ENCODE peak calls at places on chromosomes 16 and 17, in eight cellular contexts. I is CD8-positive, alpha-beta memory T cell; R is sigmoid colon; L is aorta; Q is upper lobe of left lung; E is cardiac muscle cell; Z is endodermal cell; W is fibroblast of lung. G is an unnamed sample. For H3K4me1, the result is how much of the 10 kb centered on the place peaks cover.

GRCh38 chr17:44414394-44415155 is 25.1 kb upstream of the ITGA2B start:
- DNase-seq in Z (no peak), E (no peak), I (no peak), W (no peak), Q (no peak), R (no peak), L (no peak), G (no peak)

GRCh38 chr17:67829331-67829730 is 4.0 kb downstream of the BPTF start:
- DNase-seq in E (no peak), Q (no peak), I (peak), L (no peak), Z (no peak), R (no peak), W (no peak), G (no peak)

GRCh38 chr17:47317119-47317518 is 6.6 kb upstream of the EFCAB13 start:
- DNase-seq in W (peak), Q (no peak), L (no peak), Z (peak), R (no peak), I (no peak), E (no peak), G (no peak)

GRCh38 chr17:59826741-59827453 is 65.8 kb downstream of the TUBD1 start:
- DNase-seq in I (no peak), Z (no peak), W (no peak), E (no peak), R (no peak), L (no peak), Q (no peak), G (no peak)

GRCh38 chr17:69723316-69723715 is 308.8 kb downstream of the MAP2K6 start:
- DNase-seq in E (no peak), Z (no peak), W (no peak), Q (no peak), I (no peak), R (no peak), L (no peak), G (no peak)

GRCh38 chr16:66366433-66367299 is at the start of gene CDH5:
- DNase-seq in R (peak), Z (peak), L (peak), I (no peak), Q (peak), E (no peak), W (no peak), G (no peak)

GRCh38 chr17:50935201-50936124 is 69.3 kb upstream of the TOB1 start:
- DNase-seq in R (peak), Q (peak), W (no peak), E (no peak), Z (no peak), L (peak), I (no peak), G (peak)

GRCh38 chr16:9139965-9140364 is 48.5 kb downstream of the HAPSTR1 start:
- DNase-seq in W (peak), I (no peak), L (no peak), Z (peak), Q (no peak), R (no peak), E (no peak), G (no peak)

GRCh38 chr16:88779406-88780099 is 5.5 kb downstream of the PIEZO1 start:
- DNase-seq in W (peak), Z (no peak), R (peak), L (no peak), E (no peak), I (no peak), Q (peak), G (peak)

GRCh38 chr17:82086941-82087906 is 10.8 kb downstream of the FASN start:
- DNase-seq in L (no peak), E (no peak), R (no peak), I (no peak), Q (peak), W (no peak), Z (no peak), G (no peak)

GRCh38 chr16:56488035-56488434 is 31.8 kb downstream of the BBS2 start:
- DNase-seq in L (no peak), E (no peak), W (no peak), I (no peak), Z (no peak), Q (no peak), R (no peak), G (no peak)

GRCh38 chr16:3945751-3946603 is 65.5 kb upstream of the CREBBP start:
- DNase-seq in W (peak), I (no peak), Q (no peak), Z (peak), R (no peak), L (peak), E (peak), G (no peak)

GRCh38 chr17:692116-692515 is 22.5 kb downstream of the VPS53 start:
- DNase-seq in E (no peak), W (no peak), Z (no peak), I (no peak), Q (no peak), R (no peak), L (no peak), G (no peak)

DNA sequence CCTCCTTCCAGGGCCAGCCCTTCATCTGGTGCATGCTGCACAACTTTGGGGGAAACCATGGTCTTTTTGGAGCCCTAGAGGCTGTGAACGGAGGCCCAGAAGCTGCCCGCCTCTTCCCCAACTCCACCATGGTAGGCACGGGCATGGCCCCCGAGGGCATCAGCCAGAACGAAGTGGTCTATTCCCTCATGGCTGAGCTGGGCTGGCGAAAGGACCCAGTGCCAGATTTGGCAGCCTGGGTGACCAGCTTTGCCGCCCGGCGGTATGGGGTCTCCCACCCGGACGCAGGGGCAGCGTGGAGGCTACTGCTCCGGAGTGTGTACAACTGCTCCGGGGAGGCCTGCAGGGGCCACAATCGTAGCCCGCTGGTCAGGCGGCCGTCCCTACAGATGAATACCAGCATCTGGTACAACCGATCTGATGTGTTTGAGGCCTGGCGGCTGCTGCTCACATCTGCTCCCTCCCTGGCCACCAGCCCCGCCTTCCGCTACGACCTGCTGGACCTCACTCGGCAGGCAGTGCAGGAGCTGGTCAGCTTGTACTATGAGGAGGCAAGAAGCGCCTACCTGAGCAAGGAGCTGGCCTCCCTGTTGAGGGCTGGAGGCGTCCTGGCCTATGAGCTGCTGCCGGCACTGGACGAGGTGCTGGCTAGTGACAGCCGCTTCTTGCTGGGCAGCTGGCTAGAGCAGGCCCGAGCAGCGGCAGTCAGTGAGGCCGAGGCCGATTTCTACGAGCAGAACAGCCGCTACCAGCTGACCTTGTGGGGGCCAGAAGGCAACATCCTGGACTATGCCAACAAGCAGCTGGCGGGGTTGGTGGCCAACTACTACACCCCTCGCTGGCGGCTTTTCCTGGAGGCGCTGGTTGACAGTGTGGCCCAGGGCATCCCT is 7.4 kb downstream of the NAGLU start:
- DNase-seq in W (no peak), I (no peak), R (no peak), L (no peak), E (no peak), Z (no peak), Q (no peak), G (no peak)
- H3K27ac ChIP-seq in W (no peak), I (no peak), R (no peak), L (no peak), E (no peak), Z (no peak), Q (no peak), G (no peak)

GRCh38 chr17:78324391-78325075 is 35.3 kb downstream of the SOCS3 start:
- DNase-seq in E (no peak), W (peak), Q (peak), Z (peak), I (peak), R (peak), L (peak), G (peak)
- H3K4me3 ChIP-seq in E (no peak), W (no peak), Q (no peak), Z (no peak), I (no peak), R (peak), L (no peak), G (no peak)

GRCh38 chr16:23863511-23864422 is 28.0 kb downstream of the PRKCB start:
- DNase-seq in I (peak), W (no peak), E (no peak), Z (no peak), Q (no peak), R (no peak), L (no peak), G (no peak)

GRCh38 chr16:23865853-23866252 is 30.1 kb downstream of the PRKCB start:
- DNase-seq in I (no peak), E (no peak), L (no peak), R (no peak), Z (peak), Q (no peak), W (no peak), G (no peak)

GRCh38 chr16:23869052-23869451 is 33.3 kb downstream of the PRKCB start:
- DNase-seq in I (no peak), Z (no peak), R (no peak), Q (no peak), E (no peak), W (no peak), L (no peak), G (no peak)

GRCh38 chr16:23867566-23867965 is 31.8 kb downstream of the PRKCB start:
- DNase-seq in W (no peak), L (no peak), E (no peak), R (no peak), I (no peak), Q (no peak), Z (no peak), G (no peak)

DNA sequence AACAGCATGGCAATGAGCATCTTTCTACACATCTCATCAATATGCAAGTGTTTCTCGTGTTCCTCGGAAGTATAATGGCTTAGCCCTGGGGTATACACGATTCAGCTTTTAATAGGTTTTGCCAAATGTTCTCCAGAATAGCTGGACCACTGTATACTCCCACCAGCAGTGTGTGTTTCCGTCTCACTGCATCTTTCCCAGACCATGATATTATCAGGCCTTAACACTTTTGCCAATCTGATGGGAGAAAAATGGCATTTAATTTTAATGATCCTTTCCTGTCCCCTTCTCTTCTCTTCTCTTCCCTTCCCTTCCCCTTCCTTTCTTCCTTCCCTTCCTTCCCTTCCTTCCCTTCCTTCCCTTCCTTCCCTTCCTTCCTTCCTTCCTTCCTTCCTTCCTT is 30.8 kb downstream of the PRKCB start:
- DNase-seq in E (no peak), Z (no peak), R (no peak), W (no peak), Q (no peak), L (no peak), I (no peak), G (no peak)
- H3K4me1 ChIP-seq in E (under half), Z (under half), R (under half), W (under half), Q (under half), L (under half), I (half or more), G (under half)

DNA sequence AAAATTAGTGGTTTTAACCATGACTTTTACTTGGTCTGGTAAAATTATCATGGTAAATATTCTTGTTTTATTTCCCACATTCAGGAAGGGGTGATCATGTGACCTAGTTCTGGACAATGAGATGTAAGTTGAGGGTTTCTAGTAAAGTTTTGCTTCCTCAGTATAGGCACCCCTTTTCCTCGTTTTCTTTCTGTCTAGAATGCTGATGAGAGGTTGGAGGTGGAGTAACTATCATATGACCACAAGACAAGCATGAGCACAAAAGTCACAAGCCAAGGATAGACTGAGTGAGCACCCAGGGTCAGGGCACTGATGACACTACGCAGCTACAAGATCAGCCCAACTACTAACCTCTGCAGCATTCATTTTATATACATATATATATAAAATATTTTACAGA is 53.9 kb downstream of the MYO1D start:
- DNase-seq in R (no peak), E (no peak), W (no peak), Q (no peak), I (no peak), L (no peak), Z (no peak), G (no peak)
- H3K27ac ChIP-seq in R (no peak), E (no peak), W (no peak), Q (no peak), I (no peak), L (peak), Z (no peak), G (no peak)

GRCh38 chr16:72434159-72434558 is 262.2 kb upstream of the PMFBP1 start:
- DNase-seq in L (no peak), W (peak), Q (no peak), Z (no peak), E (no peak), R (no peak), I (no peak), G (no peak)
- H3K4me3 ChIP-seq in L (no peak), W (no peak), Q (no peak), Z (peak), E (no peak), R (no peak), I (no peak), G (no peak)

GRCh38 chr17:57577751-57578607 is 167.1 kb downstream of the CCDC182 start:
- DNase-seq in R (peak), W (peak), Z (peak), I (no peak), E (no peak), Q (no peak), L (no peak), G (no peak)

GRCh38 chr17:57578608-57578990 is 166.5 kb downstream of the CCDC182 start:
- DNase-seq in R (no peak), E (no peak), I (no peak), L (no peak), W (peak), Q (no peak), Z (no peak), G (no peak)

GRCh38 chr17:57574040-57574513 is 171.0 kb downstream of the CCDC182 start:
- DNase-seq in Z (no peak), I (no peak), R (peak), E (no peak), L (peak), Q (no peak), W (peak), G (no peak)

GRCh38 chr17:57579245-57579644 is 165.9 kb downstream of the CCDC182 start:
- DNase-seq in Z (peak), W (no peak), R (no peak), Q (no peak), E (no peak), I (no peak), L (no peak), G (no peak)

DNA sequence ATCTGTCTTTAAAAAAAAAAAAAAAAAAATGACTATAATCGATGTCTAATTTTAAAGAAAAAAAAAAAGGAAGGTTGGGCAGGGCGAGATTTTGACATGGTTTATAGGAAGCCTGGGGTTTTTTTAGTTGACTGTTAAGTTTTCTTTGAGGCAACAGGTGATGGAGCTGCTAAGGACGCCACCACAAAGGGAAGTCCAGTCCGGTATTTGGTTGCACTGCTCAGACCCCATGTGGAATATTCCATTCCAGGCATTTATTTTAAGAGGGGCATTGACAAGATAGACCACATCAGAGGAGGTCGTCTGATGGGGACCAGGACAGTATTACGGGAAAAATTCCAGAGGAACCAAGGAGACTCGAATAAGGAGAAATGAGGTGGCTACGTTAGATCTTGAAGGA is 168.4 kb downstream of the CCDC182 start:
- DNase-seq in Z (no peak), E (no peak), R (no peak), W (no peak), I (no peak), Q (no peak), L (no peak), G (no peak)
- H3K4me1 ChIP-seq in Z (under half), E (under half), R (under half), W (under half), I (under half), Q (under half), L (under half), G (under half)

DNA sequence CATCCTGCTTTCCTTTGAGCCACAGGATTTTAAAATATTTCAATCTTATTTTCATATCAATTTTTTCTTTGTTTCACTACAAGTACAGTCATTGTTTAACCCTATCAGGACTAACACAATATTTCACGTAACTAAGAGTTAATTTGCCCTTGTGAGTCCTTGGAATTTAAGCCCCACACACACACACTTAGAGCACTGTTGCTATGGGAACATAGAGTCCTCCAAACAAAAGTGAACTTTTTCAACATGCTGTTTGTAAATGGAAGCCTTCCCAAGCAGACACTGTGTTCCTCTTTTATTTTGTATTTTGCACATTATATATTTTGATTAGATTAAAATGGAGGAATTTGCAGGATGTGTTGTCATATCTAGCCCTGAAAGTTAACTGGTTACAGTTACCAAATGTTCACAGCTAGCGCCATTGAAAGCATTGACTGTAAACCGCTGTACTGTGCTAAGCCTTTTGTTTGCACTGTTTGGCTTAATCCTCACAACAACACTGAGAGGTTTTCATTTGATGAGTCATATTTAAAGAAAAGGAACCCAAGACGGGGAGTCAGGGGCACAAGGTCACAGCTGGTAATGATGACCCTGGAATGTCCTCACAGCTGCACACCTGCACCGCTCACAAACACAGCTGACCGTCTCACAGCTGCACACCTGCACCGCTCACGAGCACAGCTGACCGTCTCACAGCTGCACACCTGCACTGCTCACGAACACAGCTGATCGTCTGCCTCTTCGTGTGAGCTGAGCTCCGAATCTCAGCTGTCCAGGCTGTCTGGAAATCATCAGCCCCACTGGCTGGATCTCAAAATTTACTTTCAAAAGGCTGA is 6.3 kb downstream of the HSBP1 start:
- DNase-seq in I (no peak), W (peak), Z (no peak), Q (no peak), R (no peak), L (no peak), E (peak), G (peak)
- H3K27ac ChIP-seq in I (no peak), W (peak), Z (peak), Q (peak), R (peak), L (peak), E (peak), G (peak)

GRCh38 chr16:79096246-79096645 is 504.3 kb downstream of the MAF start:
- DNase-seq in Z (peak), R (no peak), L (no peak), Q (no peak), W (no peak), E (no peak), I (no peak), G (no peak)

GRCh38 chr16:79098897-79099296 is 501.6 kb downstream of the MAF start:
- DNase-seq in E (no peak), Z (no peak), L (no peak), I (no peak), W (no peak), Q (no peak), R (no peak), G (no peak)

GRCh38 chr16:79097090-79097489 is 503.4 kb downstream of the MAF start:
- DNase-seq in I (no peak), R (no peak), Q (no peak), L (no peak), Z (no peak), E (no peak), W (no peak), G (no peak)

GRCh38 chr16:79099701-79100100 is 500.8 kb downstream of the MAF start:
- DNase-seq in R (no peak), E (no peak), W (no peak), L (no peak), Q (no peak), Z (no peak), I (no peak), G (no peak)

GRCh38 chr16:79097781-79098180 is 502.8 kb downstream of the MAF start:
- DNase-seq in R (no peak), I (no peak), Z (no peak), E (no peak), L (no peak), W (no peak), Q (no peak), G (no peak)
- H3K4me3 ChIP-seq in R (no peak), I (no peak), Z (no peak), E (no peak), L (no peak), W (no peak), Q (no peak), G (no peak)

GRCh38 chr16:24541534-24541933 is 2.2 kb downstream of the RBBP6 start:
- DNase-seq in Q (no peak), W (no peak), Z (no peak), E (no peak), L (no peak), I (peak), R (no peak), G (no peak)
- H3K4me1 ChIP-seq in Q (under half), W (under half), Z (under half), E (under half), L (under half), I (under half), R (half or more), G (under half)

GRCh38 chr17:39863918-39864746 is at the start of gene IKZF3:
- DNase-seq in L (peak), W (peak), E (peak), I (peak), Z (peak), R (no peak), Q (peak), G (peak)
- H3K27ac ChIP-seq in L (no peak), W (no peak), E (no peak), I (peak), Z (no peak), R (no peak), Q (peak), G (no peak)